ENCODE peak calls at places on chromosomes 12 and 14, in six cellular contexts. V is EL, Q is uterus, F is SK-MEL-5, H is retina, G is cerebellar nuclear complex. K is an unnamed sample.

GRCh38 chr14:100891501-100892445 is 11.7 kb downstream of the RTL1 start:
- DNase-seq in H (no peak), F (no peak), Q (peak), G (no peak), V (no peak), K (no peak)

GRCh38 chr12:78293039-78293686 is 462.5 kb downstream of the NAV3 start:
- DNase-seq in G (no peak), H (no peak), V (peak), F (no peak), Q (no peak), K (no peak)

GRCh38 chr12:50799908-50800307 is 36.0 kb downstream of the ATF1 start:
- DNase-seq in V (no peak), H (no peak), Q (no peak), F (no peak), G (no peak), K (no peak)

GRCh38 chr12:63918788-63919300 is 74.3 kb downstream of the SRGAP1 start:
- DNase-seq in F (peak), H (no peak), G (no peak), V (peak), Q (no peak), K (no peak)

GRCh38 chr12:62859203-62859799 is 75.6 kb downstream of the PPM1H start:
- DNase-seq in V (no peak), Q (no peak), G (no peak), F (no peak), H (no peak), K (no peak)

GRCh38 chr12:117685115-117685926 is 283.5 kb downstream of the KSR2 start:
- DNase-seq in F (peak), V (peak), H (no peak), Q (no peak), G (no peak), K (no peak)

GRCh38 chr12:98744692-98745091 is 99.6 kb downstream of the APAF1 start:
- DNase-seq in F (no peak), G (no peak), V (no peak), Q (no peak), H (no peak), K (no peak)

GRCh38 chr12:50276912-50277671 is 6.2 kb downstream of the LIMA1 start:
- DNase-seq in V (no peak), F (peak), G (no peak), Q (no peak), H (no peak), K (no peak)

GRCh38 chr14:61147369-61147897 is 133.7 kb downstream of the TMEM30B start:
- DNase-seq in H (no peak), G (no peak), F (no peak), V (peak), Q (no peak), K (no peak)

GRCh38 chr14:24399981-24400718 is 1.3 kb downstream of the NYNRIN start:
- DNase-seq in Q (no peak), H (no peak), G (no peak), V (no peak), F (no peak), K (no peak)

GRCh38 chr12:3252416-3252815 is 175.2 kb downstream of the TSPAN9 start:
- DNase-seq in F (no peak), Q (peak), V (no peak), H (no peak), G (peak), K (peak)

GRCh38 chr12:100789146-100789545 is 5.4 kb upstream of the ANO4 start:
- DNase-seq in H (no peak), F (no peak), Q (no peak), V (peak), G (no peak), K (no peak)

GRCh38 chr14:104895786-104896642 is 28.7 kb upstream of the PLD4 start:
- DNase-seq in H (peak), F (peak), G (no peak), Q (peak), V (no peak), K (no peak)

GRCh38 chr12:121038861-121039654 is at the start of gene OASL:
- DNase-seq in Q (no peak), F (peak), V (peak), H (no peak), G (no peak), K (no peak)